ENCODE peak calls at places on chromosomes 5 and 9, in six cellular contexts. One of them, this sample, is unnamed.

GRCh38 chr5:29370248-29370647 is 1823.2 kb upstream of the CDH6 start:
- DNase-seq in HCT116: no peak
- DNase-seq in body of pancreas: no peak
- DNase-seq in stomach: no peak
- DNase-seq in suprapubic skin: no peak
- DNase-seq in gastrocnemius medialis: no peak
- DNase-seq in this sample: no peak

GRCh38 chr9:123157216-123157615 is 111.2 kb downstream of the STRBP start:
- DNase-seq in HCT116: no peak
- DNase-seq in body of pancreas: no peak
- DNase-seq in stomach: no peak
- DNase-seq in suprapubic skin: no peak
- DNase-seq in gastrocnemius medialis: no peak
- DNase-seq in this sample: no peak

GRCh38 chr5:157563373-157564148 is 12.0 kb downstream of the ADAM19 start:
- DNase-seq in HCT116: no peak
- DNase-seq in body of pancreas: peak; percentile 19
- DNase-seq in stomach: no peak
- DNase-seq in suprapubic skin: no peak
- DNase-seq in gastrocnemius medialis: no peak
- DNase-seq in this sample: no peak

GRCh38 chr9:34563262-34563661 is 26.3 kb downstream of the CNTFR start:
- DNase-seq in HCT116: no peak
- DNase-seq in body of pancreas: no peak
- DNase-seq in stomach: no peak
- DNase-seq in suprapubic skin: no peak
- DNase-seq in gastrocnemius medialis: no peak
- DNase-seq in this sample: no peak

GRCh38 chr5:173764321-173765029 is 123.7 kb upstream of the CPEB4 start:
- DNase-seq in HCT116: peak; percentile 94
- DNase-seq in body of pancreas: peak; percentile 87
- DNase-seq in stomach: peak; percentile 84
- DNase-seq in suprapubic skin: peak; percentile 86
- DNase-seq in gastrocnemius medialis: peak; percentile 96
- DNase-seq in this sample: peak; percentile 96

GRCh38 chr5:177540438-177540837 is 13.9 kb downstream of the FAM193B start:
- DNase-seq in HCT116: no peak
- DNase-seq in body of pancreas: no peak
- DNase-seq in stomach: no peak
- DNase-seq in suprapubic skin: no peak
- DNase-seq in gastrocnemius medialis: no peak
- DNase-seq in this sample: no peak

GRCh38 chr5:62786099-62786498 is 207.5 kb downstream of the LRRC70 start:
- DNase-seq in HCT116: no peak
- DNase-seq in body of pancreas: no peak
- DNase-seq in stomach: no peak
- DNase-seq in suprapubic skin: no peak
- DNase-seq in gastrocnemius medialis: no peak
- DNase-seq in this sample: no peak

GRCh38 chr5:140242890-140243585 is 59.9 kb downstream of the PFDN1 start:
- DNase-seq in HCT116: no peak
- DNase-seq in body of pancreas: no peak
- DNase-seq in stomach: peak; percentile 71
- DNase-seq in suprapubic skin: no peak
- DNase-seq in gastrocnemius medialis: peak; percentile 70
- DNase-seq in this sample: no peak

GRCh38 chr9:79489241-79490000 is 82.3 kb upstream of the TLE4 start:
- DNase-seq in HCT116: no peak
- DNase-seq in body of pancreas: peak; percentile 74
- DNase-seq in stomach: no peak
- DNase-seq in suprapubic skin: no peak
- DNase-seq in gastrocnemius medialis: peak; percentile 11
- DNase-seq in this sample: no peak

GRCh38 chr5:53127107-53127506 is 17.6 kb upstream of the MOCS2 start:
- DNase-seq in HCT116: no peak
- DNase-seq in body of pancreas: no peak
- DNase-seq in stomach: no peak
- DNase-seq in suprapubic skin: no peak
- DNase-seq in gastrocnemius medialis: no peak
- DNase-seq in this sample: no peak

GRCh38 chr5:131082034-131082550 is 83.0 kb downstream of the HINT1 start:
- DNase-seq in HCT116: no peak
- DNase-seq in body of pancreas: no peak
- DNase-seq in stomach: no peak
- DNase-seq in suprapubic skin: no peak
- DNase-seq in gastrocnemius medialis: no peak
- DNase-seq in this sample: no peak

GRCh38 chr5:159854916-159855315 is 61.4 kb upstream of the ADRA1B start:
- DNase-seq in HCT116: no peak
- DNase-seq in body of pancreas: no peak
- DNase-seq in stomach: no peak
- DNase-seq in suprapubic skin: no peak
- DNase-seq in gastrocnemius medialis: no peak
- DNase-seq in this sample: no peak

GRCh38 chr5:111165058-111165457 is 59.1 kb upstream of the CAMK4 start:
- DNase-seq in HCT116: no peak
- DNase-seq in body of pancreas: no peak
- DNase-seq in stomach: no peak
- DNase-seq in suprapubic skin: no peak
- DNase-seq in gastrocnemius medialis: no peak
- DNase-seq in this sample: no peak

GRCh38 chr5:58582004-58582403 is 871 bp upstream of the RAB3C start:
- DNase-seq in HCT116: no peak
- DNase-seq in body of pancreas: peak; percentile 57
- DNase-seq in stomach: no peak
- DNase-seq in suprapubic skin: no peak
- DNase-seq in gastrocnemius medialis: no peak
- DNase-seq in this sample: no peak

GRCh38 chr9:33921967-33922895 is 105.3 kb downstream of the UBE2R2 start:
- DNase-seq in HCT116: peak; percentile 7
- DNase-seq in body of pancreas: no peak
- DNase-seq in stomach: no peak
- DNase-seq in suprapubic skin: no peak
- DNase-seq in gastrocnemius medialis: no peak
- DNase-seq in this sample: no peak

GRCh38 chr5:58077387-58077786 is 382.5 kb downstream of the PLK2 start:
- DNase-seq in HCT116: no peak
- DNase-seq in body of pancreas: no peak
- DNase-seq in stomach: no peak
- DNase-seq in suprapubic skin: no peak
- DNase-seq in gastrocnemius medialis: no peak
- DNase-seq in this sample: no peak

GRCh38 chr5:175654807-175655206 is 3.1 kb upstream of the HRH2 start:
- DNase-seq in HCT116: no peak
- DNase-seq in body of pancreas: no peak
- DNase-seq in stomach: no peak
- DNase-seq in suprapubic skin: no peak
- DNase-seq in gastrocnemius medialis: no peak
- DNase-seq in this sample: no peak

GRCh38 chr5:61371474-61371873 is 39.4 kb downstream of the ZSWIM6 start:
- DNase-seq in HCT116: no peak
- DNase-seq in body of pancreas: no peak
- DNase-seq in stomach: no peak
- DNase-seq in suprapubic skin: no peak
- DNase-seq in gastrocnemius medialis: no peak
- DNase-seq in this sample: no peak

GRCh38 chr9:110427497-110428104 is 89.9 kb upstream of the TXNDC8 start:
- DNase-seq in HCT116: peak; percentile 42
- DNase-seq in body of pancreas: peak; percentile 45
- DNase-seq in stomach: peak; percentile 55
- DNase-seq in suprapubic skin: no peak
- DNase-seq in gastrocnemius medialis: no peak
- DNase-seq in this sample: no peak

GRCh38 chr9:86732514-86732913 is 214.8 kb downstream of the GAS1 start:
- DNase-seq in HCT116: no peak
- DNase-seq in body of pancreas: peak; percentile 36
- DNase-seq in stomach: no peak
- DNase-seq in suprapubic skin: no peak
- DNase-seq in gastrocnemius medialis: peak; percentile 74
- DNase-seq in this sample: no peak

GRCh38 chr5:56732147-56732546 is 83.2 kb upstream of the MAP3K1 start:
- DNase-seq in HCT116: no peak
- DNase-seq in body of pancreas: no peak
- DNase-seq in stomach: no peak
- DNase-seq in suprapubic skin: no peak
- DNase-seq in gastrocnemius medialis: no peak
- DNase-seq in this sample: no peak

GRCh38 chr9:107597743-107598217 is 108.2 kb upstream of the KLF4 start:
- DNase-seq in HCT116: peak; percentile 28
- DNase-seq in body of pancreas: peak; percentile 7
- DNase-seq in stomach: no peak
- DNase-seq in suprapubic skin: no peak
- DNase-seq in gastrocnemius medialis: no peak
- DNase-seq in this sample: no peak

DNA sequence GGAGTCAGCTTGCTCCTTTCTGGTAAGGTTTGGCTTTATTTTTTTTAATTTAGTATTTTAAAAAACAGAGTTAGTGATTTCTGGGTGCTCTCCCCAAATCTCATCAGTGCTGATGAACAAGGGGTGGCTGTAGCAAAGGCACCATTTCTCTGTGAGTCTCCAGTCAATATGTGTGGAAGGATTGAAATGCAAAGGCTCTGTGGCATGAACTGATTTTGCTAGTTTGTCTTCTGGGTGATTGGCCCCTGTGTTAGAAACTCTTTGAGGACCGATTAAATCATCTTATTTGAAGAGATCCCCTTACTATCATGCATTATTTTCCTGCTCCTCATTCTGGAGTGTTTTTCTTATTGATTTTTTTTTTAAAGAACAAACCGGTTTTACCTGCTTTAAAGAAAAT is 596 bp downstream of the TEK start:
- DNase-seq in HCT116: no peak
- DNase-seq in body of pancreas: no peak
- DNase-seq in stomach: no peak
- DNase-seq in suprapubic skin: no peak
- DNase-seq in gastrocnemius medialis: no peak
- DNase-seq in this sample: no peak
- H3K4me3 ChIP-seq in HCT116: no peak overlapping the region
- H3K4me3 ChIP-seq in body of pancreas: no peak overlapping the region
- H3K4me3 ChIP-seq in stomach: peak overlapping the region; percentile 10
- H3K4me3 ChIP-seq in suprapubic skin: peak overlapping the region; percentile 9
- H3K4me3 ChIP-seq in gastrocnemius medialis: peak overlapping the region; percentile 40
- H3K4me3 ChIP-seq in this sample: no peak overlapping the region

DNA sequence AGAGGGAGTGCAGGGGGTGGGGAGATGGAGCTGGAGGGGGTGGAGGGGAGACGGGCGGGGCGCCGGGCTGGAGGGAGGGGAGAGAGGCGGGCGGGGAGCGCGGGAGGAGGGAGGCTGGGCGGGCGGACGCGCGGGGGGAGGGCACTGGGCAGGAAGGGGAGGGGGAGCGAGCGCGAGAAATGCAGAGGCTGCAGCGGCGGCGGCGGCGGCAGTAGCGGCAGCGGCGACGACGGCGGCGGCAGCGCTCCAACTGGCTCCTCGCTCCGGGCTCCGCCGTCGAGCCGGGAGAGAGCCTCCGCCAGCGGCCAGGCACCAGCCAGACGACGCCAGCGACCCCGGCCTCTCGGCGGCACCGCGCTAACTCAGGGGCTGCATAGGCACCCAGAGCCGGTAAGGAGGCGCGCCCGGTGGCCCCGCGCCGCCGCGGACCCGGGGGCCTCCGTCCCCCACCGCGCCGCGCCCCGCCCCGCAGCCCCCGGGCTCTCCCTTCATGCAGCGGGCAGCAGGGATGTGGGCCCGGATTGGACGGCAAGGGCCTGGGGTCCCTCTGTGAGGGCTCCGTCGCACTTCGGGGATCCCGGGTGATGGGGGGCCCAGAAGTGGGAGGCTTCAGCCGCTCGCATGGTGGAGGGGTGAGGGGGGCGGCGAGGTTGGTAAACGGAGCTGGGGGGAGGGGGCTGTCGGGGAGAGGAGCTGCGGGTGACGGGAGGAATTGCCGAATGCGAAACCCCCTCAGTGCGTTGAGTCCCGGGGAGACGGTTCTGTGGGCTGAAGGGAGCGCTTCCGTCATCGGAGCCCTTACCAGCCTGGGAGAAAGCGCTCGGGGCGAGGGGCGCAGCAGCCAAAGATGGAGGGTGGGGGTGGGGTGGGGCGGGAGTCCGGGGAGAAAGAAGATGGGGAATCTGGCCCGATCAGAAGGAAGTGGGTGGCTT is at the start of gene BASP1:
- DNase-seq in HCT116: no peak
- DNase-seq in body of pancreas: peak; percentile 62
- DNase-seq in stomach: peak; percentile 70
- DNase-seq in suprapubic skin: peak; percentile 84
- DNase-seq in gastrocnemius medialis: no peak
- DNase-seq in this sample: no peak
- TF ChIP-seq POLR2A in HCT116: no peak
- TF ChIP-seq POLR2A in body of pancreas: no peak
- TF ChIP-seq POLR2A in stomach: no peak
- TF ChIP-seq POLR2A in suprapubic skin: peak; percentile 66
- TF ChIP-seq POLR2A in gastrocnemius medialis: peak; percentile 46
- TF ChIP-seq POLR2A in this sample: no peak

GRCh38 chr9:81635526-81636279 is 53.6 kb downstream of the TLE1 start:
- DNase-seq in HCT116: no peak
- DNase-seq in body of pancreas: no peak
- DNase-seq in stomach: no peak
- DNase-seq in suprapubic skin: no peak
- DNase-seq in gastrocnemius medialis: no peak
- DNase-seq in this sample: no peak
- H3K27ac ChIP-seq in HCT116: no peak overlapping the region
- H3K27ac ChIP-seq in body of pancreas: no peak overlapping the region
- H3K27ac ChIP-seq in stomach: no peak overlapping the region
- H3K27ac ChIP-seq in suprapubic skin: no peak overlapping the region
- H3K27ac ChIP-seq in gastrocnemius medialis: no peak overlapping the region
- H3K27ac ChIP-seq in this sample: no peak overlapping the region

DNA sequence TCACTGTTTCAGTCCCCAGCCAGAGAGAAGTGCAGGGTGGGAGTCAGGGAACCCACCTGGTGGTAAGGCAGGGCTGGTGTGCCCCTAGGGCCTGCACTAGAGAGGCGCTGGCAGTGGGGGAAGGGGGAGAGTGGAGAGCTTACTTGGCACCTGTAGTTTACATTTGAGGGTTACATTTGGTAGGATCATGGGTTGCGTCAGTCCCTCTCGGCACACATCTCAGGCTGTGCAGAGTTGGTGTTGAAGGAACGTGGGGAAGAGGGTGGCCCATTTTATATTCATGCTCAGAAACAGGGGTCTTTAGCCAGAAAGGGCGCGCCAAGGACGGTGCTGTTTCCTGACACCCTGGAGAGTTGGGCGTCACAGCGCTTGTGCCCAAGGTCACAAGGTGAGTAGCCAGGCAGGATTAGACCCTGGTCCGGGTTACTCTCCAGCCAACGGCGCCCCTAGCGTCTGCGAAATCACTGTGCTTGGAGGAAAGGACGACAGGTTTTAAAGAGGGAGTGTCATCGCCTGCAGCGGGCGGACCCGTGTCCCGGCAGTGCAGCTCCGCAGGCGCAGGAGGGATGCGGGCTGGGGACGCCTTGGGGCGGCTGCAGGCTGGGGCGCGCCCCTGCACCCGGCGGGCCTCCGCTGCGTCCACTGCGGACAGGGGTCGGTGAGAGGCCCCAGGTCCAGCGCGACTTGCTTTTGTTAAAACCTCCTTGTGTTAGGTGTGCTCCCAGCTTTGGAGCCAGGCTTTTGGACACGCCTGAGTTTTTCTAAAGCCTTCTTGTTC is 272.6 kb downstream of the FANCC start:
- DNase-seq in HCT116: no peak
- DNase-seq in body of pancreas: peak; percentile 90
- DNase-seq in stomach: peak; percentile 77
- DNase-seq in suprapubic skin: no peak
- DNase-seq in gastrocnemius medialis: peak; percentile 83
- DNase-seq in this sample: no peak
- H3K4me3 ChIP-seq in HCT116: no peak overlapping the region
- H3K4me3 ChIP-seq in body of pancreas: no peak overlapping the region
- H3K4me3 ChIP-seq in stomach: peak overlapping the region; percentile 29
- H3K4me3 ChIP-seq in suprapubic skin: peak overlapping the region; percentile 33
- H3K4me3 ChIP-seq in gastrocnemius medialis: peak overlapping the region; percentile 40
- H3K4me3 ChIP-seq in this sample: peak overlapping the region; percentile 14

This sample was measured in vagina.